ENCODE peak calls at places on chromosomes 5 and 9, in four cellular contexts. Z is A549, A is HepG2, U is H1. V is an unnamed sample.

GRCh38 chr5:119340597-119341218 is 15.1 kb upstream of the TNFAIP8 start:
- DNase-seq in Z (no peak), A (no peak), U (no peak), V (peak; percentile 51)

GRCh38 chr5:96703985-96704384 is 41.8 kb downstream of the CAST start:
- DNase-seq in Z (no peak), A (no peak), U (no peak), V (no peak)

GRCh38 chr5:93717162-93717561 is 24.2 kb downstream of the POU5F2 start:
- DNase-seq in Z (peak; percentile 31), A (peak; percentile 45), U (no peak), V (no peak)

GRCh38 chr5:126137771-126138474 is 285.3 kb upstream of the GRAMD2B start:
- DNase-seq in Z (no peak), A (no peak), U (no peak), V (no peak)

GRCh38 chr9:35415769-35416427 is 74.0 kb upstream of the RUSC2 start:
- DNase-seq in Z (no peak), A (peak; percentile 41), U (peak; percentile 52), V (no peak)

GRCh38 chr5:141100243-141100805 is at the start of gene PCDHB3:
- DNase-seq in Z (peak; percentile 20), A (peak; percentile 21), U (peak; percentile 87), V (peak; percentile 39)

GRCh38 chr5:177426566-177427210 is at the start of gene GRK6:
- DNase-seq in Z (no peak), A (no peak), U (no peak), V (peak; percentile 76)

GRCh38 chr9:89739531-89740315 is 134.9 kb downstream of the GADD45G start:
- DNase-seq in Z (no peak), A (no peak), U (no peak), V (no peak)

GRCh38 chr5:124645396-124645795 is 101.0 kb downstream of the ZNF608 start:
- DNase-seq in Z (no peak), A (no peak), U (no peak), V (no peak)

GRCh38 chr5:80713640-80714039 is 58.9 kb upstream of the DHFR start:
- DNase-seq in Z (no peak), A (no peak), U (no peak), V (no peak)

GRCh38 chr9:69674112-69674511 is 1.9 kb upstream of the APBA1 start:
- DNase-seq in Z (no peak), A (no peak), U (no peak), V (no peak)

GRCh38 chr9:1102010-1102712 is 52.0 kb downstream of the DMRT2 start:
- DNase-seq in Z (no peak), A (no peak), U (no peak), V (no peak)

GRCh38 chr9:93169444-93169843 is 14.5 kb upstream of the WNK2 start:
- DNase-seq in Z (no peak), A (no peak), U (no peak), V (no peak)

GRCh38 chr5:76958976-76959767 is 6.3 kb downstream of the CRHBP start:
- DNase-seq in Z (no peak), A (no peak), U (no peak), V (peak; percentile 42)

GRCh38 chr5:71703941-71704340 is 15.1 kb upstream of the CARTPT start:
- DNase-seq in Z (no peak), A (no peak), U (no peak), V (no peak)

GRCh38 chr9:91090132-91090410 is 271.6 kb downstream of the AUH start:
- DNase-seq in Z (no peak), A (no peak), U (no peak), V (no peak)

GRCh38 chr9:95044731-95045508 is 272.6 kb downstream of the FANCC start:
- DNase-seq in Z (peak; percentile 89), A (no peak), U (peak; percentile 89), V (peak; percentile 14)

GRCh38 chr5:142871880-142872200 is 101.7 kb downstream of the ARHGAP26 start:
- DNase-seq in Z (no peak), A (no peak), U (no peak), V (no peak)

GRCh38 chr9:76394896-76395244 is 644 bp upstream of the RFK start:
- DNase-seq in Z (peak; percentile 85), A (peak; percentile 93), U (peak; percentile 57), V (peak; percentile 50)

GRCh38 chr9:107637421-107638420 is 148.2 kb upstream of the KLF4 start:
- DNase-seq in Z (peak; percentile 50), A (no peak), U (peak; percentile 66), V (no peak)

GRCh38 chr9:134025606-134026541 is 593 bp downstream of the BRD3OS start:
- DNase-seq in Z (peak; percentile 25), A (peak; percentile 36), U (peak; percentile 77), V (peak; percentile 59)

DNA sequence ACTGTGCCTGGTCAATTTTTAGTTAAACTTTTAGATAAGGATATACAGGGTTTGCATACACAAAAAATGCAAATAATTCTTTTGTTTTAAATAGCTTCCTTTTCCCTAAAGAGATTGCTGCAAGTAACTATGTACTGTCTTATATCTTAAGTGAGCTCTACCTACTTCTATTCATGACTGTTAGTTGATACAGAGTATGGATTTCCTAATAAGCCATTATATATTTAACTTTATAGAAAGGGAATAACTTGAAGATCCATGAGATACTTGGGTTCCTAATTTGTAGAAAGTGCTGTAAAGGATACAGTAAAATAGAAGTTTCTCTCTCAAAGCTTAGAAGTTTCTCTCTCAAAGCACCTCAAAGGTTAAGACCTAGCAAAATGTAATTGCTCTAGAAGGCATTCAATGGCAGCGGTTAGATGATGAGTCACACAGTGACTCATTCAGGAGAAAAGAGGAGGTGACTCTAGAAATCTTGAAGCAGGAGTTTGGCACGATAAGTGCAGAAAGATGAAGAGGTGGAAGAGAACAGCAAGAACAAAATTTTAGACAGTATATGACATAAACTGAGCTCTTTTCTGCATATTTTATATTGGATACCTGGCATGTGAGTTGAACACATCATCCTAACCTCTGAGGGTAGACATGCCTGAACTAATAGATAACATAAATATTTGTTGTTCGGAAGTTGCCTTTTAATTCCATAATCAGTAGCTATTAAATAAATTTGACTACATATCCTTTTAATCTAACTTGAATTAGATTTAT is 5.5 kb upstream of the DNAJC21 start:
- DNase-seq in Z (peak; percentile 62), A (no peak), U (no peak), V (peak; percentile 59)
- TF ChIP-seq HDAC2 in Z (no peak), A (no peak), U (no peak), V (no peak)

DNA sequence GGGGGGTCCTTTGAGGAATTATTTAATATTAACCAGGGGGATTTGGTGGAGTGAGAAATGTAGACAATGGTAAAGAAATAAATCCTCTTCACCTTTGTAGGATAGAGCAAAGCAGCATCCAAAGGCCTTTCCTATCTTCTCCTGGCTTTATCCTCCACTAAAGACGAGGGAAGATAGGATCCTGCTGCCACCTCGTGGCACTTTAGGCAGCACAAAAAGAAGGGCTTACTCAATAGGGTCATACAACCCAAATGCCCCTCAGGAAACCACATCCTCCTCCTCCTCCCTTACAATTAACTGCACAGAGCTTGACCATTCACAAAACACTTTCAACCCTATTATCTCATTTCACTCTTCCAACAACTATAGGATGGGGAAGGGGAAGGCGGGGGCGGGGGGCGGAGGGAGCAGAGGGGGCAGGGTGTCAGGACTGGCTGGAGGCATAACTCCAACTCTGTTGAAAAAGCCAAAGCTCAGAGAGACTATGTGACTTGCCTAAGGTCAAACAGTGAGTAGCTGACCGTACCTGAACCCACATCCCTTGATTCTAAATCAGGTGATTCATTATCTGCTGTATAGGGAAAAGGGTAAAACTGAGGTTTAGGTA is 45.4 kb upstream of the MYOT start:
- DNase-seq in Z (peak; percentile 73), A (peak; percentile 53), U (peak; percentile 60), V (peak; percentile 41)
- TF ChIP-seq JUN in Z (no peak), A (no peak), U (no peak), V (no peak)

DNA sequence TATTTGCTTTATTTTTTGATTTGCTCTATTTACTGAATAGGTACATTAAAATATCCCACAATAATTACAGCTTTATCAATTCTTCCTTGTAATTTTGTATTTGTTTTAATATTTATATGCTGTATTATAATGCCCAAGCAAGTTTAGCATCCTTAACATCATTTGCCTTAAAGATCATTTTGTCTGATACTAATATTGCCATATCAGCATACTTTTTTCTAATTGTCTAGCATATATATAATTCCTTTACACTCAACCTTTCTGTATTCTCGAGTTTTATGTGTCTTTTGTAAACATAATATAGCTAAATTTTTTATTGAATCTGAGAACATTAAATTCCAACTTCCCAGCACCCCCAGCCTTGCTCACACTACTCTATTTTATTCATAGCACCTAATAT is 64.7 kb downstream of the P4HA2 start:
- DNase-seq in Z (no peak), A (no peak), U (no peak), V (no peak)
- TF ChIP-seq HDAC2 in Z (no peak), A (no peak), U (no peak), V (no peak)

DNA sequence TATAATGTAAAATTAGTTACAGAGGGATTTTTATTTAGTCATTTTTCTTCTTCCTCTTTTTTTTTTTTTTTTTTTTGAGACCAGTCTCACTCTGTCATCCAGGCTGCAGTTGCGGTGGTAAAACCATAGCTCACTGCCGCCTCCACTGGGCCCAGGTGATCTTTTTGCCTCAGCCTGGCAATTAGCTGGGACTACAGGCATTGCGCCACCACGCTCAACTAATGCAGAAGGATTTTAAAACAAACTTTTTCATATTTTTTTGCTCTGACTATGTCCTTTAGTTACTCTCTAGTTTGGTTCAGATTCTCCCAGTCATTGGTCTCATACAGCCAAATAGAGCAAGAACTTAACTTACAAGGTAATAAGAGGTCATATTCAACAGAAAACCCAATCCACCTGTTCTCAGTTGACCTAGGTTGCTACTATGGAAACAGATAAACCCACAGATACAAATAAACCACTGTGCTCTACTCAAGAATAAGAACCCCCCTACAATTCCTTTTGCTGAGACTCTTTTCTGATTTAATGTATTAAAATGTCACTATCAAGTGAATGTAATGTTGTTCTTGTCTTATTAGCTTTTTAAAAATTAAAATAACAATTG is 50.1 kb upstream of the TTC39B start:
- DNase-seq in Z (peak; percentile 23), A (peak; percentile 60), U (peak; percentile 57), V (no peak)
- TF ChIP-seq JUN in Z (no peak), A (no peak), U (no peak), V (no peak)

GRCh38 chr9:136750526-136750925 is 2.2 kb upstream of the LCN6 start:
- DNase-seq in Z (no peak), A (no peak), U (no peak), V (no peak)
- TF ChIP-seq HDAC2 in Z (no peak), A (no peak), U (no peak), V (no peak)

GRCh38 chr5:78287833-78288232 is 6.7 kb downstream of the AP3B1 start:
- DNase-seq in Z (peak; percentile 59), A (no peak), U (no peak), V (no peak)
- TF ChIP-seq JUN in Z (no peak), A (no peak), U (no peak), V (no peak)

GRCh38 chr9:128070874-128071273 is 2.8 kb downstream of the SLC25A25 start:
- DNase-seq in Z (no peak), A (no peak), U (no peak), V (no peak)

GRCh38 chr9:128073260-128073886 is 5.3 kb downstream of the SLC25A25 start:
- DNase-seq in Z (no peak), A (peak; percentile 85), U (no peak), V (no peak)

GRCh38 chr9:128068656-128069221 is 707 bp downstream of the SLC25A25 start:
- DNase-seq in Z (no peak), A (no peak), U (no peak), V (no peak)

GRCh38 chr9:128067898-128068655 is at the start of gene SLC25A25:
- DNase-seq in Z (peak; percentile 99), A (peak; percentile 98), U (peak; percentile 100), V (peak; percentile 96)

GRCh38 chr9:128072144-128073021 is 4.4 kb downstream of the SLC25A25 start:
- DNase-seq in Z (peak; percentile 62), A (no peak), U (no peak), V (peak; percentile 56)
- TF ChIP-seq HDAC2 in Z (no peak), A (no peak), U (no peak), V (peak; percentile 51)